ENCODE peak calls at places on chromosomes 1 and 21, in six cellular contexts. F is fibroblast of mammary gland, K is A549, I is astrocyte, D is neural progenitor cell, H is lower leg skin. B is an unnamed sample.
A peak's percentile ranks its signal among the peaks of the same experiment; 100 is the strongest.

GRCh38 chr21:14383596-14384210 is 757 bp upstream of the HSPA13 start:
- DNase-seq in H (no peak), D (no peak), I (peak; percentile 21), K (peak; percentile 16), F (peak; percentile 47), B (no peak)

GRCh38 chr1:219066631-219067349 is 106.9 kb upstream of the LYPLAL1 start:
- DNase-seq in F (peak; percentile 72), D (no peak), H (no peak), I (peak; percentile 60), K (peak; percentile 77), B (no peak)

GRCh38 chr1:67274623-67275325 is 32.9 kb upstream of the IL12RB2 start:
- DNase-seq in K (no peak), I (no peak), F (no peak), H (no peak), D (no peak), B (no peak)

GRCh38 chr1:160375788-160376524 is 9.1 kb downstream of the NHLH1 start:
- DNase-seq in H (peak; percentile 79), K (no peak), D (peak; percentile 78), F (peak; percentile 20), I (peak; percentile 32), B (no peak)

GRCh38 chr1:41795205-41795762 is 123.4 kb downstream of the HIVEP3 start:
- DNase-seq in K (peak; percentile 19), I (peak; percentile 46), F (peak; percentile 77), H (no peak), D (no peak), B (no peak)

GRCh38 chr1:177927021-177927596 is 42.7 kb downstream of the SEC16B start:
- DNase-seq in I (peak; percentile 97), D (no peak), K (no peak), H (no peak), F (peak; percentile 92), B (no peak)

GRCh38 chr1:91428182-91428798 is 23.7 kb upstream of the HFM1 start:
- DNase-seq in F (no peak), K (no peak), D (peak; percentile 64), H (no peak), I (no peak), B (no peak)

GRCh38 chr1:22317920-22318243 is 133.8 kb upstream of the ZBTB40 start:
- DNase-seq in H (peak; percentile 56), F (no peak), I (no peak), K (no peak), D (no peak), B (no peak)

GRCh38 chr21:38938343-38938742 is 132.6 kb downstream of the ETS2 start:
- DNase-seq in D (peak; percentile 66), I (no peak), H (no peak), K (no peak), F (no peak), B (no peak)

GRCh38 chr1:210292276-210292851 is 36.3 kb upstream of the HHAT start:
- DNase-seq in K (peak; percentile 49), I (peak; percentile 19), F (no peak), H (peak; percentile 92), D (peak; percentile 86), B (no peak)

GRCh38 chr1:241821363-241821762 is 26.6 kb upstream of the EXO1 start:
- DNase-seq in I (peak; percentile 77), D (no peak), K (no peak), H (no peak), F (peak; percentile 83), B (no peak)

GRCh38 chr21:16040601-16041000 is 310.8 kb downstream of the USP25 start:
- DNase-seq in I (peak; percentile 36), F (peak; percentile 83), K (peak; percentile 8), H (no peak), D (no peak), B (no peak)

GRCh38 chr1:107739651-107740050 is 225.3 kb downstream of the VAV3 start:
- DNase-seq in I (no peak), H (no peak), F (no peak), K (no peak), D (no peak), B (no peak)
- TF ChIP-seq CTCF in I (no peak), H (no peak), F (no peak), K (no peak), D (peak; percentile 25), B (no peak)

GRCh38 chr1:1040004-1040991 is 20.4 kb downstream of the AGRN start:
- DNase-seq in K (peak; percentile 74), H (no peak), D (peak; percentile 96), F (peak; percentile 59), I (peak; percentile 77), B (peak; percentile 71)
- TF ChIP-seq CTCF in K (no peak), H (no peak), D (peak; percentile 23), F (no peak), I (no peak), B (no peak)

GRCh38 chr1:162023547-162024501 is at the start of gene OLFML2B:
- DNase-seq in K (peak; percentile 70), H (peak; percentile 94), F (peak; percentile 93), D (peak; percentile 90), I (peak; percentile 78), B (peak; percentile 74)
- TF ChIP-seq CTCF in K (peak; percentile 45), H (no peak), F (peak; percentile 54), D (no peak), I (peak; percentile 38), B (peak; percentile 22)

GRCh38 chr21:43611598-43612369 is 47.5 kb downstream of the HSF2BP start:
- DNase-seq in F (peak; percentile 60), D (peak; percentile 78), K (peak; percentile 83), H (no peak), I (peak; percentile 41), B (no peak)
- TF ChIP-seq CTCF in F (peak; percentile 79), D (peak; percentile 79), K (peak; percentile 68), H (no peak), I (peak; percentile 87), B (peak; percentile 63)